ENCODE peak calls at places on chromosomes 7 and 10, in seven cellular contexts. R, Y, Z, I, M, O and K are unnamed samples.

GRCh38 chr7:130461256-130461655 is 20.4 kb upstream of the CEP41 start:
- DNase-seq in I (no peak), Z (no peak), R (no peak), M (no peak), O (no peak), Y (no peak), K (no peak)

GRCh38 chr7:120760851-120761250 is 97.1 kb downstream of the TSPAN12 start:
- DNase-seq in M (no peak), Z (no peak), Y (no peak), O (no peak), I (no peak), R (no peak), K (no peak)

GRCh38 chr10:47165711-47166404 is 134.1 kb upstream of the GDF10 start:
- DNase-seq in R (peak), Y (no peak), Z (peak), M (peak), I (no peak), O (peak), K (peak)

GRCh38 chr7:69778138-69778537 is 179.9 kb downstream of the AUTS2 start:
- DNase-seq in Z (no peak), O (no peak), Y (no peak), M (no peak), R (no peak), I (no peak), K (no peak)

GRCh38 chr10:69007260-69007659 is 18.7 kb downstream of the KIFBP start:
- DNase-seq in Z (no peak), I (no peak), Y (no peak), O (no peak), R (no peak), M (no peak), K (no peak)

GRCh38 chr7:70098905-70099672 is 500.8 kb downstream of the AUTS2 start:
- DNase-seq in R (no peak), Y (no peak), O (no peak), I (no peak), Z (no peak), M (no peak), K (no peak)

GRCh38 chr10:70478191-70479160 is at the start of gene PALD1:
- DNase-seq in Y (no peak), R (peak), Z (no peak), I (no peak), O (peak), M (peak), K (no peak)

GRCh38 chr7:42237891-42238531 is 1.0 kb upstream of the GLI3 start:
- DNase-seq in Y (no peak), M (no peak), R (peak), Z (no peak), O (peak), I (no peak), K (peak)

GRCh38 chr7:144531181-144531580 is 127.7 kb upstream of the NOBOX start:
- DNase-seq in Z (no peak), M (no peak), R (no peak), Y (no peak), O (no peak), I (no peak), K (no peak)

GRCh38 chr10:20073164-20073563 is 256.9 kb downstream of the PLXDC2 start:
- DNase-seq in R (no peak), O (no peak), Y (no peak), M (no peak), I (no peak), Z (no peak), K (no peak)

GRCh38 chr10:70740441-70741288 is 44.5 kb downstream of the TBATA start:
- DNase-seq in Y (no peak), I (no peak), Z (no peak), M (no peak), R (no peak), O (no peak), K (no peak)

GRCh38 chr7:50497068-50497642 is 47.0 kb upstream of the FIGNL1 start:
- DNase-seq in M (no peak), R (peak), Y (no peak), I (no peak), Z (no peak), O (no peak), K (no peak)

GRCh38 chr10:109855746-109856145 is 67.6 kb downstream of the XPNPEP1 start:
- DNase-seq in R (no peak), I (no peak), Y (no peak), M (no peak), O (no peak), Z (no peak), K (no peak)

GRCh38 chr10:3651969-3652653 is 132.9 kb downstream of the KLF6 start:
- DNase-seq in O (no peak), Z (no peak), M (no peak), I (no peak), Y (no peak), R (no peak), K (no peak)

GRCh38 chr7:121516791-121517305 is 120.7 kb upstream of the FAM3C start:
- DNase-seq in R (no peak), O (no peak), I (no peak), Z (no peak), Y (no peak), M (no peak), K (no peak)

GRCh38 chr10:132679217-132679595 is 106.7 kb downstream of the NKX6-2 start:
- DNase-seq in O (no peak), M (no peak), R (no peak), Z (no peak), Y (no peak), I (no peak), K (peak)

GRCh38 chr7:104231054-104232046 is 23.5 kb upstream of the ORC5 start:
- DNase-seq in O (peak), Y (peak), Z (peak), R (peak), M (peak), I (peak), K (no peak)

GRCh38 chr7:144011458-144012230 is 11.5 kb downstream of the OR6B1 start:
- DNase-seq in O (no peak), R (no peak), M (no peak), I (no peak), Y (no peak), Z (no peak), K (no peak)

GRCh38 chr10:13528138-13528874 is 508 bp downstream of the BEND7 start:
- DNase-seq in O (no peak), I (no peak), M (peak), Z (no peak), R (peak), Y (no peak), K (no peak)

GRCh38 chr7:27102578-27103442 is at the start of gene HOXA2:
- DNase-seq in M (no peak), O (peak), Y (no peak), Z (no peak), I (no peak), R (peak), K (no peak)

GRCh38 chr7:140425718-140426117 is 21.9 kb downstream of the RAB19 start:
- DNase-seq in M (no peak), I (no peak), Y (no peak), O (no peak), Z (no peak), R (no peak), K (no peak)

GRCh38 chr10:7484456-7485266 is 73.8 kb upstream of the SFMBT2 start:
- DNase-seq in M (peak), I (no peak), O (peak), Z (no peak), Y (no peak), R (peak), K (no peak)

GRCh38 chr10:72086466-72087391 is 1.6 kb downstream of the SPOCK2 start:
- DNase-seq in Y (no peak), O (no peak), I (no peak), M (peak), Z (no peak), R (peak), K (no peak)

GRCh38 chr10:132104471-132105301 is 38.9 kb downstream of the JAKMIP3 start:
- DNase-seq in Y (no peak), Z (no peak), R (no peak), I (no peak), O (no peak), M (no peak), K (no peak)